ENCODE peak calls at places on chromosomes 16 and 17, in four cellular contexts. One of them, this sample, is unnamed.

GRCh38 chr17:64327201-64327930 is 63.3 kb downstream of the PECAM1 start:
- DNase-seq in HCT116: no peak
- DNase-seq in K562: no peak
- DNase-seq in HepG2: no peak
- DNase-seq in this sample: no peak

GRCh38 chr16:67432491-67432890 is 1.6 kb downstream of the HSD11B2 start:
- DNase-seq in HCT116: no peak
- DNase-seq in HepG2: no peak
- DNase-seq in K562: no peak
- DNase-seq in this sample: no peak

GRCh38 chr17:49968380-49969133 is 433 bp upstream of the DLX4 start:
- DNase-seq in HepG2: peak
- DNase-seq in HCT116: peak
- DNase-seq in K562: peak
- DNase-seq in this sample: peak

GRCh38 chr17:74647871-74648672 is 24.5 kb upstream of the CD300E start:
- DNase-seq in K562: no peak
- DNase-seq in HCT116: no peak
- DNase-seq in HepG2: no peak
- DNase-seq in this sample: peak

GRCh38 chr16:30407794-30408534 is 558 bp downstream of the ZNF771 start:
- DNase-seq in K562: peak
- DNase-seq in HCT116: no peak
- DNase-seq in HepG2: no peak
- DNase-seq in this sample: no peak

GRCh38 chr16:50449800-50450199 is 81.0 kb upstream of the BRD7 start:
- DNase-seq in K562: no peak
- DNase-seq in HCT116: no peak
- DNase-seq in HepG2: no peak
- DNase-seq in this sample: no peak

GRCh38 chr17:20244671-20245070 is 222.7 kb downstream of the LGALS9B start:
- DNase-seq in K562: no peak
- DNase-seq in HCT116: no peak
- DNase-seq in HepG2: no peak
- DNase-seq in this sample: no peak

GRCh38 chr16:52558448-52558847 is 11.5 kb upstream of the TOX3 start:
- DNase-seq in HepG2: no peak
- DNase-seq in K562: no peak
- DNase-seq in HCT116: no peak
- DNase-seq in this sample: no peak

GRCh38 chr17:45675012-45675411 is 109.1 kb upstream of the CRHR1 start:
- DNase-seq in HepG2: no peak
- DNase-seq in HCT116: no peak
- DNase-seq in K562: no peak
- DNase-seq in this sample: no peak

GRCh38 chr17:40320771-40321501 is 12.0 kb downstream of the RARA start:
- DNase-seq in HepG2: no peak
- DNase-seq in HCT116: no peak
- DNase-seq in K562: peak
- DNase-seq in this sample: no peak

GRCh38 chr16:22314661-22315626 is 17.7 kb downstream of the POLR3E start:
- DNase-seq in HepG2: no peak
- DNase-seq in K562: no peak
- DNase-seq in HCT116: no peak
- DNase-seq in this sample: no peak

GRCh38 chr16:85550422-85551318 is 62.5 kb upstream of the GSE1 start:
- DNase-seq in HepG2: no peak
- DNase-seq in HCT116: no peak
- DNase-seq in K562: peak
- DNase-seq in this sample: no peak

GRCh38 chr17:81285179-81285878 is 9.8 kb downstream of the SLC38A10 start:
- DNase-seq in HCT116: no peak
- DNase-seq in K562: peak
- DNase-seq in HepG2: no peak
- DNase-seq in this sample: no peak

GRCh38 chr17:59347975-59348391 is 16.5 kb downstream of the YPEL2 start:
- DNase-seq in K562: no peak
- DNase-seq in HCT116: no peak
- DNase-seq in HepG2: no peak
- DNase-seq in this sample: no peak

GRCh38 chr17:12637015-12637414 is 28.7 kb upstream of the MYOCD start:
- DNase-seq in HepG2: no peak
- DNase-seq in HCT116: no peak
- DNase-seq in K562: no peak
- DNase-seq in this sample: no peak

GRCh38 chr17:7173687-7174602 is 5.2 kb downstream of the ASGR1 start:
- DNase-seq in K562: peak
- DNase-seq in HepG2: no peak
- DNase-seq in HCT116: no peak
- DNase-seq in this sample: peak

GRCh38 chr17:77854083-77854758 is 104.3 kb upstream of the TNRC6C start:
- DNase-seq in HCT116: no peak
- DNase-seq in HepG2: no peak
- DNase-seq in K562: no peak
- DNase-seq in this sample: no peak

GRCh38 chr17:32596666-32597065 is 109.9 kb downstream of the CDK5R1 start:
- DNase-seq in K562: no peak
- DNase-seq in HepG2: no peak
- DNase-seq in HCT116: no peak
- DNase-seq in this sample: no peak

GRCh38 chr17:39461911-39462641 is 790 bp downstream of the CDK12 start:
- DNase-seq in HepG2: peak
- DNase-seq in HCT116: no peak
- DNase-seq in K562: peak
- DNase-seq in this sample: peak

GRCh38 chr16:31201511-31202401 is 804 bp downstream of the PYCARD start:
- DNase-seq in HepG2: no peak
- DNase-seq in HCT116: no peak
- DNase-seq in K562: peak
- DNase-seq in this sample: peak

GRCh38 chr16:88061346-88062110 is 110.3 kb downstream of the BANP start:
- DNase-seq in K562: no peak
- DNase-seq in HCT116: no peak
- DNase-seq in HepG2: no peak
- DNase-seq in this sample: no peak

GRCh38 chr16:49340466-49340865 is 33.1 kb upstream of the C16orf78 start:
- DNase-seq in HCT116: no peak
- DNase-seq in HepG2: no peak
- DNase-seq in K562: no peak
- DNase-seq in this sample: no peak

GRCh38 chr17:18100616-18101015 is 7.9 kb upstream of the MYO15A start:
- DNase-seq in K562: no peak
- DNase-seq in HCT116: no peak
- DNase-seq in HepG2: no peak
- DNase-seq in this sample: peak

GRCh38 chr16:52353249-52353648 is 193.7 kb downstream of the TOX3 start:
- DNase-seq in HCT116: no peak
- DNase-seq in K562: no peak
- DNase-seq in HepG2: no peak
- DNase-seq in this sample: no peak

GRCh38 chr17:75692976-75693375 is 25.8 kb downstream of the SAP30BP start:
- DNase-seq in HCT116: no peak
- DNase-seq in K562: no peak
- DNase-seq in HepG2: no peak
- DNase-seq in this sample: no peak

GRCh38 chr17:73616873-73617430 is 27.3 kb downstream of the SDK2 start:
- DNase-seq in HCT116: no peak
- DNase-seq in HepG2: no peak
- DNase-seq in K562: no peak
- DNase-seq in this sample: no peak

GRCh38 chr16:73713817-73714495 is 582.7 kb upstream of the PSMD7 start:
- DNase-seq in K562: peak
- DNase-seq in HepG2: peak
- DNase-seq in HCT116: peak
- DNase-seq in this sample: peak

GRCh38 chr17:20992416-20992815 is 50.4 kb downstream of the USP22 start:
- DNase-seq in HCT116: no peak
- DNase-seq in K562: no peak
- DNase-seq in HepG2: no peak
- DNase-seq in this sample: no peak

GRCh38 chr17:67568961-67569360 is 148.8 kb upstream of the NOL11 start:
- DNase-seq in K562: no peak
- DNase-seq in HepG2: no peak
- DNase-seq in HCT116: no peak
- DNase-seq in this sample: no peak

GRCh38 chr16:51144203-51144602 is 6.9 kb downstream of the SALL1 start:
- DNase-seq in K562: no peak
- DNase-seq in HepG2: no peak
- DNase-seq in HCT116: no peak
- DNase-seq in this sample: no peak

GRCh38 chr17:81135503-81136283 is 29.6 kb upstream of the PVALEF start:
- DNase-seq in HepG2: no peak
- DNase-seq in K562: no peak
- DNase-seq in HCT116: no peak
- DNase-seq in this sample: no peak

GRCh38 chr16:67543036-67543435 is 14.4 kb downstream of the RIPOR1 start:
- DNase-seq in HCT116: no peak
- DNase-seq in HepG2: no peak
- DNase-seq in K562: no peak
- DNase-seq in this sample: no peak

GRCh38 chr17:42120161-42121065 is 754 bp downstream of the KAT2A start:
- DNase-seq in HepG2: peak
- DNase-seq in K562: peak
- DNase-seq in HCT116: no peak
- DNase-seq in this sample: peak
- TF ChIP-seq ELF1 in HepG2: no peak
- TF ChIP-seq ELF1 in K562: no peak
- TF ChIP-seq ELF1 in HCT116: no peak
- TF ChIP-seq ELF1 in this sample: no peak

GRCh38 chr16:57764341-57765159 is 29.0 kb downstream of the KATNB1 start:
- DNase-seq in K562: peak
- DNase-seq in HCT116: peak
- DNase-seq in HepG2: peak
- DNase-seq in this sample: peak
- TF ChIP-seq ELF1 in K562: no peak
- TF ChIP-seq ELF1 in HCT116: no peak
- TF ChIP-seq ELF1 in HepG2: no peak
- TF ChIP-seq ELF1 in this sample: no peak

DNA sequence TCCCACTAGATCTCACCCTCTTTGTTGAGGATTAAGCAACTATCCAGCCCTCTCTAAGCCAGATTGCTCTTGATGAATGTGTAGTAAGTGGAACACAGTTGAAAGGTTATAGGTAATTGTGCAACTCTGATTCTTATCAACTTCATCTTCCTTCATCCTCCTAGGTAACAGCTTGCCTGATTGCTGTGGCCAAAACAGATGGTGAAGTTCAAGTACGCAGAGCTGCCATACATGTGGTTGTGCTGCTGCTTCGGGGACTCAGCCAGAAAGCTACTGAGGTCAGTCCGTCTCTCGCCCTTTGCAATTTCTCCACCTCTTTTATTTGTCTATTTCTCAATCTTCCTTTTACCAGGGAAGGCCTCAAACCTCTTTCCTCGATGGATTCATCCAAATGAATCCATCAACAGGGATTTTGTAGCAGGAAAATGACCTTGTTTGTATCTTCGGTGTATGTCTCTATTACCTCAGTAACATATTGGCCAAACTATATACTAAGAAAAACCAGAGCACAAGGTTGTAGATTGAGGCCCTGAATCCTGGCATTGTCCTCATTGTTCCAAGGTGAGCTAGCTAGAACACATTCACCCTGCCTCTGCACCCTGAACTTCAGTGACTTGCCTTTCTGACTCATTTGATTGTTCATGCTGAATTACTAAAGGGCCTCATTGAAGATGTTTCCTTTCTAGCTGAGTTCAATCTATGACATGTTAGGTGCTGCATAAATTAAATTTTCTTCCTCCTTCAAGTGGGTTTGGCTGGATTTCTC is 65.1 kb upstream of the HAS3 start:
- DNase-seq in HCT116: peak
- DNase-seq in K562: no peak
- DNase-seq in HepG2: peak
- DNase-seq in this sample: no peak
- TF ChIP-seq ELF1 in HCT116: no peak
- TF ChIP-seq ELF1 in K562: no peak
- TF ChIP-seq ELF1 in HepG2: no peak
- TF ChIP-seq ELF1 in this sample: no peak

GRCh38 chr16:1560153-1560552 is 26.7 kb downstream of the TMEM204 start:
- DNase-seq in HCT116: no peak
- DNase-seq in K562: no peak
- DNase-seq in HepG2: no peak
- DNase-seq in this sample: no peak

GRCh38 chr16:1561266-1561665 is 27.8 kb downstream of the TMEM204 start:
- DNase-seq in K562: no peak
- DNase-seq in HCT116: no peak
- DNase-seq in HepG2: no peak
- DNase-seq in this sample: no peak

GRCh38 chr16:1563786-1564185 is 30.3 kb downstream of the TMEM204 start:
- DNase-seq in K562: no peak
- DNase-seq in HepG2: no peak
- DNase-seq in HCT116: no peak
- DNase-seq in this sample: no peak

GRCh38 chr16:1560866-1561265 is 27.4 kb downstream of the TMEM204 start:
- DNase-seq in HCT116: no peak
- DNase-seq in HepG2: no peak
- DNase-seq in K562: no peak
- DNase-seq in this sample: no peak

DNA sequence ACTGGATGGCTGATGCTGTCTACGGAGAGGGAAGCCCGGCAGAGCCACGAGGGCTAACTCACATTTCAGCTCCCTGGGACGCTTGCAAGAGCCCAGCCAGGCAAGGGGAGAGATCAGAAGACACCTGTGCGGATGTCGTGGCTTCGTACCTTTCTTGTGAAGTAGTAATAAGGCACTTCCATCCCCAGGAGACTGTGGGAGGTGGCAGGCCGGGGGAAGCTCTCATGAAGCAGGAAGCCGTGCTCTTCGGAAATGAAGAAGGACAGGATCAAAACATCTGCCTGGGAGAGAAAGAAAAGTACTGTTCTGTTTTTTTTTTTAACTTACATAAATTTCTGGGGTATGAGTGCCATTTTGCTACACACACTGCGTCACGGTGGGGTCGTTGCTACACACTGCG is 28.4 kb downstream of the TMEM204 start:
- DNase-seq in K562: no peak
- DNase-seq in HepG2: no peak
- DNase-seq in HCT116: no peak
- DNase-seq in this sample: no peak
- TF ChIP-seq ELF1 in K562: no peak
- TF ChIP-seq ELF1 in HepG2: no peak
- TF ChIP-seq ELF1 in HCT116: no peak
- TF ChIP-seq ELF1 in this sample: no peak